ENCODE peak calls at places on chromosomes 6 and 20, in nine cellular contexts. One of them, this sample, is unnamed.

GRCh38 chr20:61797200-61797599 is 268.5 kb downstream of the TAF4 start:
- DNase-seq in H9: no peak
- DNase-seq in foreskin keratinocyte: no peak
- DNase-seq in astrocyte: no peak
- DNase-seq in AG09309: no peak
- DNase-seq in cardiac fibroblast: no peak
- DNase-seq in PC-9: no peak
- DNase-seq in pancreas: no peak
- DNase-seq in lung: no peak
- DNase-seq in this sample: no peak

GRCh38 chr20:61764471-61765020 is 301.1 kb downstream of the TAF4 start:
- DNase-seq in H9: no peak
- DNase-seq in foreskin keratinocyte: no peak
- DNase-seq in astrocyte: no peak
- DNase-seq in AG09309: no peak
- DNase-seq in cardiac fibroblast: no peak
- DNase-seq in PC-9: peak; percentile 15
- DNase-seq in pancreas: no peak
- DNase-seq in lung: no peak
- DNase-seq in this sample: no peak

GRCh38 chr6:89828988-89829590 is 591 bp upstream of the CASP8AP2 start:
- DNase-seq in H9: no peak
- DNase-seq in foreskin keratinocyte: no peak
- DNase-seq in astrocyte: no peak
- DNase-seq in AG09309: no peak
- DNase-seq in cardiac fibroblast: no peak
- DNase-seq in PC-9: peak; percentile 40
- DNase-seq in pancreas: peak; percentile 22
- DNase-seq in lung: no peak
- DNase-seq in this sample: no peak

GRCh38 chr20:7285918-7286556 is 518.6 kb downstream of the BMP2 start:
- DNase-seq in H9: peak; percentile 59
- DNase-seq in foreskin keratinocyte: peak; percentile 38
- DNase-seq in astrocyte: peak; percentile 62
- DNase-seq in AG09309: peak; percentile 46
- DNase-seq in cardiac fibroblast: peak; percentile 95
- DNase-seq in PC-9: peak; percentile 40
- DNase-seq in pancreas: peak; percentile 55
- DNase-seq in lung: peak; percentile 75
- DNase-seq in this sample: peak; percentile 70

GRCh38 chr6:102300350-102300749 is 906.8 kb downstream of the GRIK2 start:
- DNase-seq in H9: no peak
- DNase-seq in foreskin keratinocyte: no peak
- DNase-seq in astrocyte: no peak
- DNase-seq in AG09309: no peak
- DNase-seq in cardiac fibroblast: no peak
- DNase-seq in PC-9: no peak
- DNase-seq in pancreas: no peak
- DNase-seq in lung: no peak
- DNase-seq in this sample: no peak

GRCh38 chr6:137307163-137307851 is 88.1 kb upstream of the IFNGR1 start:
- DNase-seq in H9: no peak
- DNase-seq in foreskin keratinocyte: no peak
- DNase-seq in astrocyte: no peak
- DNase-seq in AG09309: no peak
- DNase-seq in cardiac fibroblast: no peak
- DNase-seq in PC-9: no peak
- DNase-seq in pancreas: no peak
- DNase-seq in lung: no peak
- DNase-seq in this sample: no peak

GRCh38 chr20:41030536-41031242 is 2.1 kb downstream of the TOP1 start:
- DNase-seq in H9: no peak
- DNase-seq in foreskin keratinocyte: no peak
- DNase-seq in astrocyte: peak; percentile 46
- DNase-seq in AG09309: no peak
- DNase-seq in cardiac fibroblast: peak; percentile 53
- DNase-seq in PC-9: no peak
- DNase-seq in pancreas: no peak
- DNase-seq in lung: no peak
- DNase-seq in this sample: peak; percentile 37

GRCh38 chr6:75409286-75409685 is 84.3 kb downstream of the FILIP1 start:
- DNase-seq in H9: no peak
- DNase-seq in foreskin keratinocyte: no peak
- DNase-seq in astrocyte: peak; percentile 64
- DNase-seq in AG09309: no peak
- DNase-seq in cardiac fibroblast: no peak
- DNase-seq in PC-9: no peak
- DNase-seq in pancreas: no peak
- DNase-seq in lung: no peak
- DNase-seq in this sample: no peak

GRCh38 chr6:130958468-130958867 is 104.6 kb downstream of the EPB41L2 start:
- DNase-seq in H9: no peak
- DNase-seq in foreskin keratinocyte: no peak
- DNase-seq in astrocyte: peak; percentile 73
- DNase-seq in AG09309: no peak
- DNase-seq in cardiac fibroblast: peak; percentile 65
- DNase-seq in PC-9: no peak
- DNase-seq in pancreas: no peak
- DNase-seq in lung: no peak
- DNase-seq in this sample: no peak

GRCh38 chr6:5443491-5443890 is 182.2 kb downstream of the FARS2 start:
- DNase-seq in H9: no peak
- DNase-seq in foreskin keratinocyte: no peak
- DNase-seq in astrocyte: no peak
- DNase-seq in AG09309: no peak
- DNase-seq in cardiac fibroblast: no peak
- DNase-seq in PC-9: no peak
- DNase-seq in pancreas: no peak
- DNase-seq in lung: no peak
- DNase-seq in this sample: no peak

GRCh38 chr6:154537942-154538341 is 27.5 kb upstream of the CNKSR3 start:
- DNase-seq in H9: no peak
- DNase-seq in foreskin keratinocyte: no peak
- DNase-seq in astrocyte: no peak
- DNase-seq in AG09309: no peak
- DNase-seq in cardiac fibroblast: no peak
- DNase-seq in PC-9: no peak
- DNase-seq in pancreas: no peak
- DNase-seq in lung: no peak
- DNase-seq in this sample: no peak

GRCh38 chr20:38811769-38812168 is 6.3 kb downstream of the PPP1R16B start:
- DNase-seq in H9: no peak
- DNase-seq in foreskin keratinocyte: no peak
- DNase-seq in astrocyte: no peak
- DNase-seq in AG09309: no peak
- DNase-seq in cardiac fibroblast: no peak
- DNase-seq in PC-9: no peak
- DNase-seq in pancreas: no peak
- DNase-seq in lung: no peak
- DNase-seq in this sample: no peak

GRCh38 chr20:32820000-32820697 is 395 bp downstream of the MAPRE1 start:
- DNase-seq in H9: peak; percentile 92
- DNase-seq in foreskin keratinocyte: peak; percentile 17
- DNase-seq in astrocyte: peak; percentile 25
- DNase-seq in AG09309: no peak
- DNase-seq in cardiac fibroblast: peak; percentile 49
- DNase-seq in PC-9: no peak
- DNase-seq in pancreas: peak; percentile 78
- DNase-seq in lung: peak; percentile 74
- DNase-seq in this sample: no peak

GRCh38 chr6:143941852-143942627 is 66.0 kb downstream of the PLAGL1 start:
- DNase-seq in H9: peak; percentile 93
- DNase-seq in foreskin keratinocyte: peak; percentile 4
- DNase-seq in astrocyte: peak; percentile 25
- DNase-seq in AG09309: peak; percentile 4
- DNase-seq in cardiac fibroblast: peak; percentile 65
- DNase-seq in PC-9: no peak
- DNase-seq in pancreas: peak; percentile 27
- DNase-seq in lung: peak; percentile 51
- DNase-seq in this sample: no peak

GRCh38 chr6:136539967-136540366 is 10.3 kb downstream of the MAP7 start:
- DNase-seq in H9: no peak
- DNase-seq in foreskin keratinocyte: no peak
- DNase-seq in astrocyte: no peak
- DNase-seq in AG09309: no peak
- DNase-seq in cardiac fibroblast: no peak
- DNase-seq in PC-9: no peak
- DNase-seq in pancreas: no peak
- DNase-seq in lung: no peak
- DNase-seq in this sample: no peak

GRCh38 chr6:118931436-118931835 is 3.5 kb downstream of the MCM9 start:
- DNase-seq in H9: no peak
- DNase-seq in foreskin keratinocyte: no peak
- DNase-seq in astrocyte: peak; percentile 16
- DNase-seq in AG09309: no peak
- DNase-seq in cardiac fibroblast: no peak
- DNase-seq in PC-9: peak; percentile 94
- DNase-seq in pancreas: no peak
- DNase-seq in lung: no peak
- DNase-seq in this sample: no peak

GRCh38 chr6:161417712-161418457 is 144.0 kb upstream of the AGPAT4 start:
- DNase-seq in H9: no peak
- DNase-seq in foreskin keratinocyte: no peak
- DNase-seq in astrocyte: peak; percentile 96
- DNase-seq in AG09309: peak; percentile 78
- DNase-seq in cardiac fibroblast: peak; percentile 93
- DNase-seq in PC-9: no peak
- DNase-seq in pancreas: peak; percentile 83
- DNase-seq in lung: no peak
- DNase-seq in this sample: peak; percentile 30

GRCh38 chr6:44078795-44079671 is 48.2 kb downstream of the MRPL14 start:
- DNase-seq in H9: peak; percentile 78
- DNase-seq in foreskin keratinocyte: no peak
- DNase-seq in astrocyte: no peak
- DNase-seq in AG09309: no peak
- DNase-seq in cardiac fibroblast: peak; percentile 81
- DNase-seq in PC-9: peak; percentile 66
- DNase-seq in pancreas: peak; percentile 53
- DNase-seq in lung: peak; percentile 77
- DNase-seq in this sample: no peak

GRCh38 chr6:110629153-110629552 is 152.7 kb upstream of the SLC22A16 start:
- DNase-seq in H9: no peak
- DNase-seq in foreskin keratinocyte: no peak
- DNase-seq in astrocyte: no peak
- DNase-seq in AG09309: no peak
- DNase-seq in cardiac fibroblast: no peak
- DNase-seq in PC-9: no peak
- DNase-seq in pancreas: no peak
- DNase-seq in lung: no peak
- DNase-seq in this sample: no peak

GRCh38 chr6:97215157-97215769 is 67.8 kb downstream of the MMS22L start:
- DNase-seq in H9: peak; percentile 37
- DNase-seq in foreskin keratinocyte: peak; percentile 6
- DNase-seq in astrocyte: peak; percentile 71
- DNase-seq in AG09309: peak; percentile 37
- DNase-seq in cardiac fibroblast: peak; percentile 78
- DNase-seq in PC-9: no peak
- DNase-seq in pancreas: peak; percentile 28
- DNase-seq in lung: no peak
- DNase-seq in this sample: peak; percentile 24

GRCh38 chr6:133951881-133952814 is 876 bp upstream of the TBPL1 start:
- DNase-seq in H9: peak; percentile 41
- DNase-seq in foreskin keratinocyte: peak; percentile 65
- DNase-seq in astrocyte: peak; percentile 70
- DNase-seq in AG09309: peak; percentile 33
- DNase-seq in cardiac fibroblast: peak; percentile 84
- DNase-seq in PC-9: peak; percentile 71
- DNase-seq in pancreas: peak; percentile 56
- DNase-seq in lung: peak; percentile 65
- DNase-seq in this sample: peak; percentile 32
- TF ChIP-seq CTCF in H9: peak; percentile 61
- TF ChIP-seq CTCF in foreskin keratinocyte: peak; percentile 42
- TF ChIP-seq CTCF in astrocyte: peak; percentile 20
- TF ChIP-seq CTCF in AG09309: peak; percentile 37
- TF ChIP-seq CTCF in cardiac fibroblast: peak; percentile 43
- TF ChIP-seq CTCF in PC-9: peak; percentile 65
- TF ChIP-seq CTCF in pancreas: no peak
- TF ChIP-seq CTCF in lung: peak; percentile 5
- TF ChIP-seq CTCF in this sample: peak; percentile 36

GRCh38 chr6:98833101-98834059 is 994 bp upstream of the POU3F2 start:
- DNase-seq in H9: peak; percentile 66
- DNase-seq in foreskin keratinocyte: no peak
- DNase-seq in astrocyte: peak; percentile 53
- DNase-seq in AG09309: no peak
- DNase-seq in cardiac fibroblast: peak; percentile 45
- DNase-seq in PC-9: no peak
- DNase-seq in pancreas: peak; percentile 18
- DNase-seq in lung: no peak
- DNase-seq in this sample: no peak
- TF ChIP-seq CTCF in H9: peak; percentile 24
- TF ChIP-seq CTCF in foreskin keratinocyte: peak; percentile 12
- TF ChIP-seq CTCF in astrocyte: no peak
- TF ChIP-seq CTCF in AG09309: no peak
- TF ChIP-seq CTCF in cardiac fibroblast: no peak
- TF ChIP-seq CTCF in PC-9: no peak
- TF ChIP-seq CTCF in pancreas: no peak
- TF ChIP-seq CTCF in lung: no peak
- TF ChIP-seq CTCF in this sample: no peak

DNA sequence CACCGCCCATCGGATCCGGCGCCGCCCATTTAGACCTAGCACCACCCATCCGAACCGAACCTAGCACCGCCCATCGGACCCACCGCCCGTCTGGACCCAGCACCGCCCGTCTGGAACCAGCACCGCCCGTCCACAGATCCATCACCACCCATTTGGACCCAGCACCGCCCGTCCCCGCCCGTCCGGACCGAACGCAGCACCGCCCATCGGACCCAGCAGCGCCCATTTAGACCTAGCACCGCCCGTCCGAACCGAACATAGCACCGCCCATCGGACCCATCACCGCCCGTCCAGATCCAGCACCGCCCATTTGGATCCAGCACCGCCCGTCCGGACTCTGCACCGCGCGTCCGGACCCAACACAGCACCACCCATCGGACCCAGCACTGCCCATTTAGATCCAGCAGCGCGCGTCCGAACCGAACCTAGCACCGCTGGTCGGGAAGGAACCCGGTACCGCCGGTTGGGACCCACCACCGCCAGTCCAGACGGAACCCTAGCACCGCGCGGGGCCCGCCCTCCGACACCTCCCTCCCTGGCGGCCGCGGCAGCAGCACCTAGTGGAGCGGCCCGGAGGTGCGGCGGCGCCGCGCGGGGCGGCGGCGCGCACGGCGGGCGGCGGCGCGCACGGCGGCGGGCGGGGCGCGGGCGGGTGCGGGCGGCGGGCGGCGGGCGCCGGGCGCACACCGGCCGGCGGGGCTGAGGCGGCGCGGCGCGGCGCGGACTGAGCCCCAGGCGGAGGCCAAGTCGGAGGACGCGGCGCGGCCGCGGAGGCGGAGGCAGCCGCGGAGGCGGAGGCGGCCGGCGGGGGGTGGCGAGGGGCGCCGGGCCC is at the start of gene AFDN:
- DNase-seq in H9: peak; percentile 64
- DNase-seq in foreskin keratinocyte: no peak
- DNase-seq in astrocyte: no peak
- DNase-seq in AG09309: no peak
- DNase-seq in cardiac fibroblast: peak; percentile 47
- DNase-seq in PC-9: no peak
- DNase-seq in pancreas: peak; percentile 80
- DNase-seq in lung: peak; percentile 60
- DNase-seq in this sample: no peak
- TF ChIP-seq CTCF in H9: peak; percentile 48
- TF ChIP-seq CTCF in foreskin keratinocyte: peak; percentile 57
- TF ChIP-seq CTCF in astrocyte: no peak
- TF ChIP-seq CTCF in AG09309: peak; percentile 31
- TF ChIP-seq CTCF in cardiac fibroblast: peak; percentile 38
- TF ChIP-seq CTCF in PC-9: peak; percentile 51
- TF ChIP-seq CTCF in pancreas: peak; percentile 28
- TF ChIP-seq CTCF in lung: peak; percentile 6
- TF ChIP-seq CTCF in this sample: peak; percentile 30

GRCh38 chr20:36217226-36217625 is 19.1 kb upstream of the AAR2 start:
- DNase-seq in H9: peak; percentile 87
- DNase-seq in foreskin keratinocyte: no peak
- DNase-seq in astrocyte: no peak
- DNase-seq in AG09309: no peak
- DNase-seq in cardiac fibroblast: no peak
- DNase-seq in PC-9: no peak
- DNase-seq in pancreas: no peak
- DNase-seq in lung: no peak
- DNase-seq in this sample: no peak
- TF ChIP-seq CTCF in H9: peak; percentile 78
- TF ChIP-seq CTCF in foreskin keratinocyte: peak; percentile 40
- TF ChIP-seq CTCF in astrocyte: no peak
- TF ChIP-seq CTCF in AG09309: no peak
- TF ChIP-seq CTCF in cardiac fibroblast: no peak
- TF ChIP-seq CTCF in PC-9: peak; percentile 36
- TF ChIP-seq CTCF in pancreas: no peak
- TF ChIP-seq CTCF in lung: no peak
- TF ChIP-seq CTCF in this sample: no peak